ENCODE peak calls at places on chromosomes 1 and 21, in ten cellular contexts. One of them, this sample, is unnamed.

GRCh38 chr1:67853704-67854103 is 20.4 kb upstream of the GNG12 start:
- DNase-seq in testis: peak
- DNase-seq in Peyer's patch: peak
- DNase-seq in ovary: peak
- DNase-seq in breast epithelium: peak
- DNase-seq in uterus: no peak
- DNase-seq in vagina: no peak
- DNase-seq in body of pancreas: peak
- DNase-seq in tibial nerve: peak
- DNase-seq in IMR-90: peak
- DNase-seq in this sample: no peak

GRCh38 chr1:64677471-64677870 is 67.4 kb upstream of the RAVER2 start:
- DNase-seq in testis: no peak
- DNase-seq in Peyer's patch: no peak
- DNase-seq in ovary: no peak
- DNase-seq in breast epithelium: no peak
- DNase-seq in uterus: no peak
- DNase-seq in vagina: no peak
- DNase-seq in body of pancreas: no peak
- DNase-seq in tibial nerve: no peak
- DNase-seq in IMR-90: no peak
- DNase-seq in this sample: no peak

GRCh38 chr21:24023936-24024335 is 1583.3 kb downstream of the MRPL39 start:
- DNase-seq in testis: no peak
- DNase-seq in Peyer's patch: no peak
- DNase-seq in ovary: no peak
- DNase-seq in breast epithelium: no peak
- DNase-seq in uterus: no peak
- DNase-seq in vagina: no peak
- DNase-seq in body of pancreas: no peak
- DNase-seq in tibial nerve: no peak
- DNase-seq in IMR-90: no peak
- DNase-seq in this sample: no peak

GRCh38 chr1:1244192-1244811 is 2.2 kb downstream of the C1QTNF12 start:
- DNase-seq in testis: no peak
- DNase-seq in Peyer's patch: peak
- DNase-seq in ovary: no peak
- DNase-seq in breast epithelium: no peak
- DNase-seq in uterus: no peak
- DNase-seq in vagina: no peak
- DNase-seq in body of pancreas: no peak
- DNase-seq in tibial nerve: no peak
- DNase-seq in IMR-90: no peak
- DNase-seq in this sample: no peak

GRCh38 chr1:241844593-241844992 is 3.4 kb upstream of the EXO1 start:
- DNase-seq in testis: no peak
- DNase-seq in Peyer's patch: no peak
- DNase-seq in ovary: no peak
- DNase-seq in breast epithelium: no peak
- DNase-seq in uterus: no peak
- DNase-seq in vagina: no peak
- DNase-seq in body of pancreas: no peak
- DNase-seq in tibial nerve: no peak
- DNase-seq in IMR-90: no peak
- DNase-seq in this sample: no peak

GRCh38 chr21:37551406-37552355 is 185.1 kb downstream of the DYRK1A start:
- DNase-seq in testis: peak
- DNase-seq in Peyer's patch: peak
- DNase-seq in ovary: peak
- DNase-seq in breast epithelium: no peak
- DNase-seq in uterus: peak
- DNase-seq in vagina: no peak
- DNase-seq in body of pancreas: no peak
- DNase-seq in tibial nerve: no peak
- DNase-seq in IMR-90: no peak
- DNase-seq in this sample: no peak

GRCh38 chr1:182676321-182676720 is 8.1 kb downstream of the RGS8 start:
- DNase-seq in testis: no peak
- DNase-seq in Peyer's patch: no peak
- DNase-seq in ovary: no peak
- DNase-seq in breast epithelium: no peak
- DNase-seq in uterus: no peak
- DNase-seq in vagina: no peak
- DNase-seq in body of pancreas: no peak
- DNase-seq in tibial nerve: no peak
- DNase-seq in IMR-90: no peak
- DNase-seq in this sample: no peak

GRCh38 chr1:37159102-37159501 is 124.8 kb upstream of the GRIK3 start:
- DNase-seq in testis: no peak
- DNase-seq in Peyer's patch: no peak
- DNase-seq in ovary: no peak
- DNase-seq in breast epithelium: no peak
- DNase-seq in uterus: no peak
- DNase-seq in vagina: peak
- DNase-seq in body of pancreas: no peak
- DNase-seq in tibial nerve: no peak
- DNase-seq in IMR-90: no peak
- DNase-seq in this sample: no peak

GRCh38 chr1:47189844-47190562 is at the start of gene PDZK1IP1:
- DNase-seq in testis: peak
- DNase-seq in Peyer's patch: peak
- DNase-seq in ovary: peak
- DNase-seq in breast epithelium: peak
- DNase-seq in uterus: peak
- DNase-seq in vagina: no peak
- DNase-seq in body of pancreas: peak
- DNase-seq in tibial nerve: peak
- DNase-seq in IMR-90: peak
- DNase-seq in this sample: no peak

GRCh38 chr1:60345621-60346020 is 272.1 kb upstream of the C1orf87 start:
- DNase-seq in testis: no peak
- DNase-seq in Peyer's patch: no peak
- DNase-seq in ovary: no peak
- DNase-seq in breast epithelium: no peak
- DNase-seq in uterus: no peak
- DNase-seq in vagina: no peak
- DNase-seq in body of pancreas: no peak
- DNase-seq in tibial nerve: no peak
- DNase-seq in IMR-90: no peak
- DNase-seq in this sample: no peak

GRCh38 chr1:36731226-36732037 is 248.7 kb upstream of the CSF3R start:
- DNase-seq in testis: no peak
- DNase-seq in Peyer's patch: no peak
- DNase-seq in ovary: no peak
- DNase-seq in breast epithelium: no peak
- DNase-seq in uterus: no peak
- DNase-seq in vagina: peak
- DNase-seq in body of pancreas: no peak
- DNase-seq in tibial nerve: no peak
- DNase-seq in IMR-90: no peak
- DNase-seq in this sample: no peak

GRCh38 chr21:32415999-32416398 is 3.5 kb downstream of the EVA1C start:
- DNase-seq in testis: no peak
- DNase-seq in Peyer's patch: no peak
- DNase-seq in ovary: no peak
- DNase-seq in breast epithelium: no peak
- DNase-seq in uterus: no peak
- DNase-seq in vagina: no peak
- DNase-seq in body of pancreas: no peak
- DNase-seq in tibial nerve: no peak
- DNase-seq in IMR-90: no peak
- DNase-seq in this sample: no peak

GRCh38 chr21:15775981-15776380 is 46.2 kb downstream of the USP25 start:
- DNase-seq in testis: no peak
- DNase-seq in Peyer's patch: no peak
- DNase-seq in ovary: no peak
- DNase-seq in breast epithelium: no peak
- DNase-seq in uterus: no peak
- DNase-seq in vagina: no peak
- DNase-seq in body of pancreas: no peak
- DNase-seq in tibial nerve: no peak
- DNase-seq in IMR-90: peak
- DNase-seq in this sample: no peak

GRCh38 chr1:210624722-210625121 is 296.0 kb downstream of the HHAT start:
- DNase-seq in testis: no peak
- DNase-seq in Peyer's patch: no peak
- DNase-seq in ovary: no peak
- DNase-seq in breast epithelium: no peak
- DNase-seq in uterus: no peak
- DNase-seq in vagina: no peak
- DNase-seq in body of pancreas: no peak
- DNase-seq in tibial nerve: peak
- DNase-seq in IMR-90: no peak
- DNase-seq in this sample: no peak

GRCh38 chr1:237062976-237063375 is 21.0 kb downstream of the RYR2 start:
- DNase-seq in testis: no peak
- DNase-seq in Peyer's patch: no peak
- DNase-seq in ovary: no peak
- DNase-seq in breast epithelium: no peak
- DNase-seq in uterus: no peak
- DNase-seq in vagina: no peak
- DNase-seq in body of pancreas: no peak
- DNase-seq in tibial nerve: no peak
- DNase-seq in IMR-90: no peak
- DNase-seq in this sample: no peak
- H3K27ac ChIP-seq in testis: no peak
- H3K27ac ChIP-seq in Peyer's patch: no peak
- H3K27ac ChIP-seq in ovary: no peak
- H3K27ac ChIP-seq in breast epithelium: no peak
- H3K27ac ChIP-seq in uterus: no peak
- H3K27ac ChIP-seq in vagina: no peak
- H3K27ac ChIP-seq in body of pancreas: no peak
- H3K27ac ChIP-seq in tibial nerve: no peak
- H3K27ac ChIP-seq in IMR-90: no peak
- H3K27ac ChIP-seq in this sample: no peak

GRCh38 chr1:202112864-202113689 is 9.6 kb upstream of the GPR37L1 start:
- DNase-seq in testis: no peak
- DNase-seq in Peyer's patch: no peak
- DNase-seq in ovary: no peak
- DNase-seq in breast epithelium: peak
- DNase-seq in uterus: no peak
- DNase-seq in vagina: no peak
- DNase-seq in body of pancreas: peak
- DNase-seq in tibial nerve: no peak
- DNase-seq in IMR-90: peak
- DNase-seq in this sample: no peak
- TF ChIP-seq POLR2A in testis: no peak
- TF ChIP-seq POLR2A in Peyer's patch: no peak
- TF ChIP-seq POLR2A in ovary: no peak
- TF ChIP-seq POLR2A in breast epithelium: no peak
- TF ChIP-seq POLR2A in uterus: no peak
- TF ChIP-seq POLR2A in vagina: no peak
- TF ChIP-seq POLR2A in body of pancreas: no peak
- TF ChIP-seq POLR2A in tibial nerve: no peak
- TF ChIP-seq POLR2A in IMR-90: no peak
- TF ChIP-seq POLR2A in this sample: no peak

DNA sequence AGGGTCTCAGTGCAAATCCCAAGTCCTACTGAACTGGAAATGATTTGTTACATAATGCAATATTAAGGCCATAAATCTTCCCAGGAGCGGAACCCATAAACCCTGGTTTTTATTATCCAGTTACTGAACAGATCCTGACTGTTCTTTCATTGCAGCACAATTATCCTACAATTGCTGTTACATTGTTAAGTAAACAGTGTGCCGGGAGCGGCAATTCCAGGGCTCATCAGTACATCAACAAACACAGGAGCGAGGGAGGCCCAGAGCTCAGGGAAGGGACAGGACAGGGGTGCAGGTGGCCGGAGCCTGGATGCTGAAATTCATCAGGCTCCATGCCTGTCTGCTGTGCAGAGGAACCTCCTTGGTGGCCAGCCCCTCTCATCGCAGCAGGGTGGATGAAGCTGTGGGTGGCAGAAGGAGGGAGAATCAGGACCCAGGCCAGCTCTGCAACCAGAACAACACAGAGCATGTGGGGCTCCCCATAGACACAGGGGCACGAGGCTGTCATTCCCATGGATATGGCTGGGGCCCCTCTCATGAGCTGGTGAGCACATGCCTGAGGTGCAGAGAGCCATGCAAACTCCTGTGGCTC is 544.6 kb downstream of the NPHP4 start:
- DNase-seq in testis: no peak
- DNase-seq in Peyer's patch: peak
- DNase-seq in ovary: no peak
- DNase-seq in breast epithelium: no peak
- DNase-seq in uterus: no peak
- DNase-seq in vagina: no peak
- DNase-seq in body of pancreas: no peak
- DNase-seq in tibial nerve: no peak
- DNase-seq in IMR-90: no peak
- DNase-seq in this sample: no peak
- H3K4me3 ChIP-seq in testis: no peak
- H3K4me3 ChIP-seq in Peyer's patch: no peak
- H3K4me3 ChIP-seq in ovary: no peak
- H3K4me3 ChIP-seq in breast epithelium: no peak
- H3K4me3 ChIP-seq in uterus: no peak
- H3K4me3 ChIP-seq in vagina: no peak
- H3K4me3 ChIP-seq in body of pancreas: no peak
- H3K4me3 ChIP-seq in tibial nerve: no peak
- H3K4me3 ChIP-seq in IMR-90: no peak
- H3K4me3 ChIP-seq in this sample: no peak

GRCh38 chr1:3192825-3193224 is 123.8 kb downstream of the PRDM16 start:
- DNase-seq in testis: no peak
- DNase-seq in Peyer's patch: peak
- DNase-seq in ovary: no peak
- DNase-seq in breast epithelium: no peak
- DNase-seq in uterus: no peak
- DNase-seq in vagina: no peak
- DNase-seq in body of pancreas: no peak
- DNase-seq in tibial nerve: no peak
- DNase-seq in IMR-90: no peak
- DNase-seq in this sample: no peak

GRCh38 chr1:3194760-3195479 is 125.9 kb downstream of the PRDM16 start:
- DNase-seq in testis: no peak
- DNase-seq in Peyer's patch: no peak
- DNase-seq in ovary: no peak
- DNase-seq in breast epithelium: no peak
- DNase-seq in uterus: no peak
- DNase-seq in vagina: no peak
- DNase-seq in body of pancreas: no peak
- DNase-seq in tibial nerve: no peak
- DNase-seq in IMR-90: no peak
- DNase-seq in this sample: no peak

GRCh38 chr1:3193811-3194210 is 124.8 kb downstream of the PRDM16 start:
- DNase-seq in testis: no peak
- DNase-seq in Peyer's patch: no peak
- DNase-seq in ovary: no peak
- DNase-seq in breast epithelium: no peak
- DNase-seq in uterus: no peak
- DNase-seq in vagina: no peak
- DNase-seq in body of pancreas: no peak
- DNase-seq in tibial nerve: no peak
- DNase-seq in IMR-90: no peak
- DNase-seq in this sample: no peak

GRCh38 chr1:3190256-3191041 is 121.4 kb downstream of the PRDM16 start:
- DNase-seq in testis: no peak
- DNase-seq in Peyer's patch: no peak
- DNase-seq in ovary: peak
- DNase-seq in breast epithelium: no peak
- DNase-seq in uterus: no peak
- DNase-seq in vagina: no peak
- DNase-seq in body of pancreas: no peak
- DNase-seq in tibial nerve: no peak
- DNase-seq in IMR-90: no peak
- DNase-seq in this sample: no peak

GRCh38 chr1:3192359-3192758 is 123.4 kb downstream of the PRDM16 start:
- DNase-seq in testis: no peak
- DNase-seq in Peyer's patch: peak
- DNase-seq in ovary: no peak
- DNase-seq in breast epithelium: no peak
- DNase-seq in uterus: no peak
- DNase-seq in vagina: no peak
- DNase-seq in body of pancreas: no peak
- DNase-seq in tibial nerve: no peak
- DNase-seq in IMR-90: no peak
- DNase-seq in this sample: no peak
- H3K27ac ChIP-seq in testis: no peak
- H3K27ac ChIP-seq in Peyer's patch: no peak
- H3K27ac ChIP-seq in ovary: no peak
- H3K27ac ChIP-seq in breast epithelium: no peak
- H3K27ac ChIP-seq in uterus: no peak
- H3K27ac ChIP-seq in vagina: no peak
- H3K27ac ChIP-seq in body of pancreas: no peak
- H3K27ac ChIP-seq in tibial nerve: no peak
- H3K27ac ChIP-seq in IMR-90: no peak
- H3K27ac ChIP-seq in this sample: no peak